ENCODE peak calls at places on chromosomes 5 and 9, in seven cellular contexts. Z is H9, X is ovary, D is adipocyte, I is HCT116, E is tibial artery, B is aorta. A is an unnamed sample.

GRCh38 chr5:91052977-91053732 is 330.0 kb downstream of the ARRDC3 start:
- DNase-seq in X (no peak), Z (no peak), D (peak; percentile 63), I (no peak), B (no peak), E (no peak), A (no peak)

GRCh38 chr5:141908796-141909195 is 14.9 kb upstream of the DELE1 start:
- DNase-seq in Z (no peak), I (no peak), X (no peak), E (no peak), B (no peak), D (no peak), A (no peak)

GRCh38 chr9:70477907-70478480 is 63.5 kb upstream of the KLF9 start:
- DNase-seq in X (no peak), D (peak; percentile 35), I (no peak), E (peak; percentile 83), B (no peak), Z (no peak), A (no peak)

GRCh38 chr5:35926389-35927051 is 11.9 kb downstream of the CAPSL start:
- DNase-seq in Z (peak; percentile 76), B (no peak), I (peak; percentile 28), E (no peak), D (peak; percentile 81), X (peak; percentile 35), A (no peak)

GRCh38 chr9:14831661-14832060 is 78.6 kb downstream of the FREM1 start:
- DNase-seq in B (no peak), E (no peak), I (no peak), D (peak; percentile 1), X (no peak), Z (no peak), A (no peak)

GRCh38 chr5:174750720-174751119 is 26.3 kb downstream of the MSX2 start:
- DNase-seq in B (no peak), D (peak; percentile 49), Z (no peak), I (no peak), E (no peak), X (no peak), A (no peak)

GRCh38 chr9:118711843-118712242 is 657.4 kb downstream of the BRINP1 start:
- DNase-seq in D (no peak), I (no peak), Z (no peak), B (no peak), X (no peak), E (no peak), A (no peak)

GRCh38 chr9:99607852-99608448 is 213.7 kb upstream of the NR4A3 start:
- DNase-seq in X (no peak), Z (no peak), D (peak; percentile 23), I (no peak), E (no peak), B (no peak), A (no peak)

GRCh38 chr5:16589658-16590057 is 27.1 kb downstream of the RETREG1 start:
- DNase-seq in I (no peak), Z (no peak), B (no peak), X (no peak), D (no peak), E (no peak), A (no peak)

GRCh38 chr9:131487621-131488031 is 15.1 kb upstream of the POMT1 start:
- DNase-seq in X (no peak), E (no peak), I (no peak), Z (no peak), B (peak; percentile 50), D (no peak), A (no peak)

GRCh38 chr5:103523319-103523718 is 39.3 kb downstream of the NUDT12 start:
- DNase-seq in X (no peak), Z (no peak), D (no peak), E (no peak), I (no peak), B (no peak), A (no peak)

GRCh38 chr5:171405615-171406014 is 13.8 kb upstream of the FGF18 start:
- DNase-seq in I (no peak), D (peak; percentile 56), X (no peak), Z (no peak), B (no peak), E (no peak), A (no peak)

GRCh38 chr5:93062548-93062947 is 518.5 kb downstream of the NR2F1-AS1 start:
- DNase-seq in B (no peak), I (no peak), Z (no peak), E (no peak), X (no peak), D (no peak), A (no peak)

GRCh38 chr9:33372900-33373299 is 29.5 kb downstream of the AQP7 start:
- DNase-seq in E (no peak), D (no peak), I (no peak), X (no peak), Z (no peak), B (no peak), A (no peak)

GRCh38 chr5:163758283-163758711 is 252.9 kb downstream of the MAT2B start:
- DNase-seq in D (no peak), Z (no peak), I (no peak), B (no peak), X (no peak), E (no peak), A (no peak)

GRCh38 chr9:109101810-109102209 is 17.9 kb downstream of the TMEM245 start:
- DNase-seq in B (no peak), I (peak; percentile 27), X (no peak), D (peak; percentile 51), E (no peak), Z (no peak), A (no peak)

GRCh38 chr5:1466631-1467265 is 21.5 kb upstream of the SLC6A3 start:
- DNase-seq in I (no peak), D (no peak), X (peak; percentile 10), E (peak; percentile 59), B (peak; percentile 74), Z (no peak), A (no peak)

GRCh38 chr5:138748630-138749081 is 4.6 kb upstream of the CTNNA1 start:
- DNase-seq in I (no peak), B (no peak), Z (no peak), X (no peak), D (no peak), E (no peak), A (no peak)

GRCh38 chr5:109833946-109834345 is 144.2 kb downstream of the MAN2A1 start:
- DNase-seq in I (no peak), Z (no peak), E (no peak), D (no peak), X (no peak), B (no peak), A (no peak)

GRCh38 chr5:76386360-76386759 is 16.7 kb upstream of the IQGAP2 start:
- DNase-seq in E (no peak), B (no peak), D (no peak), X (peak; percentile 21), Z (no peak), I (no peak), A (peak; percentile 84)

GRCh38 chr9:89179920-89180667 is 1.5 kb upstream of the SHC3 start:
- DNase-seq in B (peak; percentile 94), D (peak; percentile 98), X (peak; percentile 63), Z (peak; percentile 94), E (peak; percentile 93), I (peak; percentile 83), A (peak; percentile 90)

GRCh38 chr5:153939101-153939500 is 99.6 kb downstream of the FAM114A2 start:
- DNase-seq in E (no peak), I (no peak), Z (no peak), X (no peak), D (no peak), B (no peak), A (no peak)

GRCh38 chr5:153938131-153938842 is 100.4 kb downstream of the FAM114A2 start:
- DNase-seq in Z (no peak), X (no peak), I (no peak), E (no peak), D (peak; percentile 46), B (no peak), A (no peak)

GRCh38 chr5:153937661-153938060 is 101.0 kb downstream of the FAM114A2 start:
- DNase-seq in Z (no peak), E (no peak), X (no peak), I (no peak), D (no peak), B (no peak), A (no peak)

GRCh38 chr5:153941265-153941664 is 97.4 kb downstream of the FAM114A2 start:
- DNase-seq in E (no peak), B (no peak), Z (no peak), D (no peak), I (no peak), X (no peak), A (no peak)
- H3K9me3 ChIP-seq in E (no peaks in the 10 kb centered on the region), B (peaks cover 10% of the 10 kb centered on the region), Z (peaks cover 24% of the 10 kb centered on the region), D (peaks cover 44% of the 10 kb centered on the region), I (no peaks in the 10 kb centered on the region), X (peaks cover 11% of the 10 kb centered on the region), A (peaks cover 27% of the 10 kb centered on the region)

GRCh38 chr5:25448646-25449045 is 803.9 kb upstream of the CDH10 start:
- DNase-seq in I (no peak), E (no peak), B (no peak), X (no peak), D (no peak), Z (peak; percentile 54), A (no peak)
- H3K4me1 ChIP-seq in I (no peaks in the 10 kb centered on the region), E (no peaks in the 10 kb centered on the region), B (no peaks in the 10 kb centered on the region), X (no peaks in the 10 kb centered on the region), D (no peaks in the 10 kb centered on the region), Z (peaks cover 10% of the 10 kb centered on the region), A (no peaks in the 10 kb centered on the region)

GRCh38 chr9:75814667-75815066 is 75.8 kb upstream of the PCSK5 start:
- DNase-seq in I (no peak), B (no peak), E (no peak), X (no peak), D (peak; percentile 11), Z (no peak), A (no peak)

GRCh38 chr9:75810063-75810462 is 80.4 kb upstream of the PCSK5 start:
- DNase-seq in X (no peak), Z (no peak), E (no peak), I (no peak), D (no peak), B (no peak), A (no peak)

GRCh38 chr9:75812139-75812538 is 78.3 kb upstream of the PCSK5 start:
- DNase-seq in Z (no peak), D (no peak), B (no peak), X (no peak), E (no peak), I (no peak), A (no peak)

GRCh38 chr9:75811692-75812091 is 78.8 kb upstream of the PCSK5 start:
- DNase-seq in I (no peak), D (no peak), X (no peak), Z (no peak), B (no peak), E (no peak), A (no peak)
- H3K9me3 ChIP-seq in I (no peaks in the 10 kb centered on the region), D (peaks cover 49% of the 10 kb centered on the region), X (no peaks in the 10 kb centered on the region), Z (no peaks in the 10 kb centered on the region), B (no peaks in the 10 kb centered on the region), E (no peaks in the 10 kb centered on the region), A (peaks cover 8% of the 10 kb centered on the region)

GRCh38 chr9:126049088-126049487 is 277.5 kb upstream of the MVB12B start:
- DNase-seq in X (no peak), E (no peak), D (no peak), B (no peak), I (no peak), Z (peak; percentile 42), A (no peak)

GRCh38 chr9:126038790-126039189 is 287.8 kb upstream of the MVB12B start:
- DNase-seq in X (no peak), I (no peak), E (no peak), Z (no peak), B (no peak), D (no peak), A (no peak)

DNA sequence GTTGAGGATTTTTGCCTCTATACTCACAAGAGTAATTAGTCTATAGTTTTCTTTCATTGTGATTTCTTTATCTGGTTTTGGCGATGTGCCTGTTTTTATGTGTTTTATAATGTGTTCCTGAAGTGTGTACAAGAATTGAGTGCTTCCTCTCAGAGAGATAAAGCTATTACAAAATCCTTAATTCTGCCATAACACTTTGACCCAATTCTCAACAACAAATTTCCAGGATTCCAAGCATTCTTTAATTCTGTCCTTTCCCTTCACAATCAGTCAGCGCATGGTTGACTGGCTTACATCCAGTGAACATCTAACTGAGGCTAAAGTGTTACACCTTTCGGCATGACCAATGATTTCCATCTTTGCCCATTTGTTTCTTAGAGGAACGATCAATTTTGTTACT is 282.9 kb upstream of the MVB12B start:
- DNase-seq in D (no peak), E (no peak), I (no peak), B (no peak), X (no peak), Z (no peak), A (no peak)
- H3K4me1 ChIP-seq in D (peaks cover 17% of the 10 kb centered on the region), E (no peaks in the 10 kb centered on the region), I (no peaks in the 10 kb centered on the region), B (no peaks in the 10 kb centered on the region), X (no peaks in the 10 kb centered on the region), Z (no peaks in the 10 kb centered on the region), A (no peaks in the 10 kb centered on the region)

A was measured in lower lobe of right lung.